ENCODE peak calls at places on chromosome 3, in eight cellular contexts. K, P, N, L, J, V, X and F are unnamed samples.

GRCh38 chr3:32945136-32945535 is 6.3 kb upstream of the CCR4 start:
- DNase-seq in K (no peak), P (no peak), N (peak; percentile 97), L (no peak), J (no peak), V (peak; percentile 45), X (no peak), F (no peak)

GRCh38 chr3:51677358-51677757 is 6.3 kb downstream of the TEX264 start:
- DNase-seq in K (no peak), P (no peak), N (no peak), L (no peak), J (no peak), V (no peak), X (no peak), F (no peak)

GRCh38 chr3:20327889-20328288 is 141.9 kb upstream of the SGO1 start:
- DNase-seq in K (no peak), P (no peak), N (no peak), L (no peak), J (no peak), V (no peak), X (no peak), F (no peak)

GRCh38 chr3:141248064-141248463 is 16.4 kb downstream of the PXYLP1 start:
- DNase-seq in K (no peak), P (no peak), N (no peak), L (no peak), J (no peak), V (peak; percentile 34), X (no peak), F (no peak)

GRCh38 chr3:187616307-187616939 is 53.8 kb downstream of the SST start:
- DNase-seq in K (peak; percentile 29), P (peak; percentile 53), N (peak; percentile 50), L (no peak), J (peak; percentile 16), V (no peak), X (peak; percentile 38), F (no peak)

GRCh38 chr3:141093971-141094401 is 42.8 kb downstream of the SPSB4 start:
- DNase-seq in K (peak; percentile 64), P (no peak), N (peak; percentile 46), L (no peak), J (no peak), V (no peak), X (no peak), F (no peak)

GRCh38 chr3:178381971-178382370 is 154.3 kb upstream of the KCNMB2 start:
- DNase-seq in K (no peak), P (no peak), N (no peak), L (no peak), J (no peak), V (no peak), X (no peak), F (no peak)

GRCh38 chr3:24367216-24367615 is 127.4 kb downstream of the THRB start:
- DNase-seq in K (no peak), P (no peak), N (no peak), L (no peak), J (no peak), V (no peak), X (no peak), F (no peak)

GRCh38 chr3:160003520-160004128 is 15.0 kb downstream of the IL12A start:
- DNase-seq in K (no peak), P (peak; percentile 70), N (peak; percentile 44), L (no peak), J (peak; percentile 65), V (no peak), X (no peak), F (peak; percentile 51)

GRCh38 chr3:160005004-160005403 is 16.4 kb downstream of the IL12A start:
- DNase-seq in K (no peak), P (no peak), N (no peak), L (no peak), J (no peak), V (no peak), X (no peak), F (no peak)

GRCh38 chr3:160001850-160002623 is 13.4 kb downstream of the IL12A start:
- DNase-seq in K (no peak), P (no peak), N (no peak), L (no peak), J (no peak), V (no peak), X (no peak), F (no peak)

GRCh38 chr3:159996959-159997358 is 8.3 kb downstream of the IL12A start:
- DNase-seq in K (no peak), P (no peak), N (no peak), L (no peak), J (no peak), V (no peak), X (no peak), F (no peak)

GRCh38 chr3:160001154-160001760 is 12.6 kb downstream of the IL12A start:
- DNase-seq in K (no peak), P (no peak), N (no peak), L (no peak), J (no peak), V (no peak), X (no peak), F (no peak)
- TF ChIP-seq CTCF in K (no peak), P (no peak), N (no peak), L (no peak), J (no peak), V (no peak), X (no peak), F (no peak)

GRCh38 chr3:125573216-125573615 is 22.1 kb downstream of the OSBPL11 start:
- DNase-seq in K (no peak), P (no peak), N (no peak), L (no peak), J (no peak), V (no peak), X (no peak), F (no peak)
- H3K36me3 ChIP-seq in K (no peaks in the 10 kb centered on the region), P (peaks cover 88% of the 10 kb centered on the region), N (peaks cover 6% of the 10 kb centered on the region), L (peaks cover 4% of the 10 kb centered on the region), J (peaks cover 18% of the 10 kb centered on the region), V (peaks cover 49% of the 10 kb centered on the region), X (peaks cover 5% of the 10 kb centered on the region), F (peaks cover 5% of the 10 kb centered on the region)

DNA sequence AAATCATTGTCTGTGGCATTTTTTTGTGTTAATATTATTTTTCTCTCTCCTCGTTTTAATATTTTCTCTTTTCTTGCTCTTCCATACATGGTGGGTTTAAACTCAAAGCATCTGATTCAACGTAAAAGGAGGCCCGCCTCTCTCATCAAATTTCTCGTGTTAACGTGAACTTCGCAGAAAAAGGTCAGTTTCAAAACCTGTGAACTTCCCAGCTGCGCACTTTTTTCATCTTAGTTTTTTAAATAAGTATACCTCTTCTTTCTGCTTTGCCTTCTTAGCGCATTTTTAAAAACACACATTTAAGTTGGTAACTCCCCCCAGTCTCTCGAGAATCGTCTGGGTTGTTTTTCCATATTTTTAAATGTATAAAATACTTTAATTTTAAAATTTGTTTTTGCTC is 9.1 kb downstream of the SHOX2 start:
- DNase-seq in K (no peak), P (no peak), N (no peak), L (no peak), J (no peak), V (no peak), X (no peak), F (peak; percentile 18)
- H3K4me3 ChIP-seq in K (no peak overlapping the region), P (peak overlapping the region; percentile 54), N (no peak overlapping the region), L (peak overlapping the region; percentile 36), J (peak overlapping the region; percentile 80), V (no peak overlapping the region), X (peak overlapping the region; percentile 85), F (peak overlapping the region; percentile 79)

GRCh38 chr3:184323696-184324095 is 9.3 kb downstream of the EIF4G1 start:
- DNase-seq in K (no peak), P (no peak), N (no peak), L (no peak), J (no peak), V (no peak), X (no peak), F (no peak)

GRCh38 chr3:184328516-184328915 is 8.9 kb upstream of the FAM131A start:
- DNase-seq in K (no peak), P (no peak), N (no peak), L (no peak), J (no peak), V (no peak), X (no peak), F (no peak)

GRCh38 chr3:184325715-184326114 is 11.3 kb downstream of the EIF4G1 start:
- DNase-seq in K (no peak), P (no peak), N (peak; percentile 67), L (no peak), J (no peak), V (no peak), X (no peak), F (no peak)

GRCh38 chr3:184325269-184325668 is 10.9 kb downstream of the EIF4G1 start:
- DNase-seq in K (no peak), P (no peak), N (no peak), L (no peak), J (no peak), V (no peak), X (no peak), F (no peak)

DNA sequence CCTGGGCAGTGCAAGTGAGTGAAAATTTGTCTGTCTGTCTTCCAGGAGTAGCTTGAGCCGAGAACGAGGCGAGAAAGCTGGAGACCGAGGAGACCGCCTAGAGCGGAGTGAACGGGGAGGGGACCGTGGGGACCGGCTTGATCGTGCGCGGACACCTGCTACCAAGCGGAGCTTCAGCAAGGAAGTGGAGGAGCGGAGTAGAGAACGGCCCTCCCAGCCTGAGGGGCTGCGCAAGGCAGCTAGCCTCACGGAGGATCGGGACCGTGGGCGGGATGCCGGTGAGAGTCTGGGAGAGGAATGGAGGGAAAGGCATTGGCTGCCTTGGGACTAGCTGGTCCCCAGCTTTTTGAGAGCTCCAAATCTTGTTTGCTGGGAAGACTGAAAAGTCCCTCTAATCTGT is 10.2 kb upstream of the FAM131A start:
- DNase-seq in K (no peak), P (no peak), N (no peak), L (no peak), J (no peak), V (no peak), X (no peak), F (no peak)
- TF ChIP-seq CTCF in K (no peak), P (no peak), N (no peak), L (no peak), J (no peak), V (no peak), X (no peak), F (no peak)

DNA sequence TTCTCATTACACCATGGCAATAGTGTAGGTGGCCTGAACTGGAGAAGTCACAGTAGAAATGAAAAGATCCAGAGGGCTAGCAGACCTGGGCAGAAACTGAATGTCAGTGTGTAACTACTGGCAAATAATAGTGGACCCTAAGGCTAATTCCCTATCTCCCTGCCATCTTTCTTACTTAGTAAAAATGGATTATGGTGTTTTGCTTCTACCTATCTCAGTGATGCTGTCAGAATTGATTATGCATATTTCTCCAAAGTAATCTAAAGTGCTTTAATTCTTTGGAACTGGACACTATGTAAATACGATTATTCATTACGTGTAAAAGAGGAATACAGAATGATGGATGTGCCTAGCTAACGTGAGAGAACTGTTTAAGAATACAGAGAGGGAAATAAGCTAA is 651.9 kb downstream of the NLGN1 start:
- DNase-seq in K (no peak), P (no peak), N (no peak), L (no peak), J (no peak), V (no peak), X (no peak), F (no peak)
- H3K36me3 ChIP-seq in K (no peaks in the 10 kb centered on the region), P (no peaks in the 10 kb centered on the region), N (no peaks in the 10 kb centered on the region), L (no peaks in the 10 kb centered on the region), J (no peaks in the 10 kb centered on the region), V (no peaks in the 10 kb centered on the region), X (no peaks in the 10 kb centered on the region), F (no peaks in the 10 kb centered on the region)

GRCh38 chr3:30435950-30436349 is 170.5 kb upstream of the TGFBR2 start:
- DNase-seq in K (no peak), P (no peak), N (no peak), L (no peak), J (no peak), V (no peak), X (no peak), F (no peak)
- H3K4me3 ChIP-seq in K (peak overlapping the region; percentile 1), P (no peak overlapping the region), N (no peak overlapping the region), L (no peak overlapping the region), J (no peak overlapping the region), V (no peak overlapping the region), X (no peak overlapping the region), F (no peak overlapping the region)

GRCh38 chr3:154745925-154746324 is 315.9 kb upstream of the GPR149 start:
- DNase-seq in K (no peak), P (no peak), N (peak; percentile 2), L (no peak), J (no peak), V (no peak), X (no peak), F (no peak)
- TF ChIP-seq CTCF in K (no peak), P (no peak), N (peak; percentile 10), L (no peak), J (peak; percentile 33), V (no peak), X (no peak), F (no peak)